ENCODE peak calls at places on chromosomes 5 and 9, in six cellular contexts. U is myocyte; H is IMR-90; R is SHP77; C is CD4-positive, alpha-beta memory T cell; I is NCI-H1694 treated with DMSO at 0.1 percent for 48 hours. L is an unnamed sample.

GRCh38 chr5:158026248-158027031 is 167.5 kb upstream of the CLINT1 start:
- DNase-seq in R (no peak), I (no peak), U (peak), H (no peak), C (no peak), L (peak)

GRCh38 chr5:169347786-169348185 is 46.8 kb upstream of the SLIT3 start:
- DNase-seq in C (no peak), R (no peak), I (no peak), H (no peak), U (no peak), L (no peak)

GRCh38 chr5:147081256-147081872 is 153.5 kb upstream of the STK32A start:
- DNase-seq in I (no peak), H (no peak), R (no peak), U (peak), C (no peak), L (no peak)

GRCh38 chr5:7869474-7870136 is 657 bp downstream of the MTRR start:
- DNase-seq in H (no peak), U (no peak), I (no peak), R (no peak), C (peak), L (no peak)

GRCh38 chr9:33452828-33453271 is 5.5 kb upstream of the AQP3 start:
- DNase-seq in U (peak), C (peak), H (peak), R (peak), I (peak), L (no peak)

GRCh38 chr9:108743901-108744371 is 111.8 kb downstream of the ACTL7B start:
- DNase-seq in R (no peak), C (no peak), U (peak), I (peak), H (no peak), L (no peak)

GRCh38 chr9:94014066-94014654 is 59.0 kb upstream of the BARX1 start:
- DNase-seq in H (peak), I (peak), U (peak), R (peak), C (no peak), L (no peak)

GRCh38 chr5:170701321-170701720 is 82.2 kb upstream of the GABRP start:
- DNase-seq in U (no peak), R (no peak), H (no peak), I (no peak), C (no peak), L (no peak)

GRCh38 chr5:7754997-7755596 is 95.8 kb downstream of the CFAP90 start:
- DNase-seq in C (no peak), U (peak), H (peak), I (peak), R (peak), L (peak)

GRCh38 chr5:142685418-142686209 is at the start of gene FGF1:
- DNase-seq in R (no peak), C (no peak), U (peak), I (no peak), H (no peak), L (no peak)

GRCh38 chr5:93899026-93899600 is 157.7 kb upstream of the POU5F2 start:
- DNase-seq in R (no peak), H (no peak), C (no peak), I (peak), U (no peak), L (no peak)

GRCh38 chr9:37800631-37801286 is at the start of gene DCAF10:
- DNase-seq in U (peak), R (peak), C (peak), I (peak), H (peak), L (peak)

GRCh38 chr9:98047002-98047401 is 9.5 kb upstream of the NANS start:
- DNase-seq in R (no peak), C (no peak), U (no peak), H (no peak), I (no peak), L (no peak)

GRCh38 chr9:107172979-107173347 is 110.1 kb upstream of the RAD23B start:
- DNase-seq in C (no peak), R (no peak), I (no peak), U (no peak), H (no peak), L (no peak)

GRCh38 chr5:173315495-173316352 is 12.5 kb downstream of the STC2 start:
- DNase-seq in C (no peak), U (peak), R (no peak), I (peak), H (peak), L (no peak)

GRCh38 chr5:177973066-177973635 is 22.9 kb downstream of the PROP1 start:
- DNase-seq in H (no peak), I (no peak), U (no peak), C (no peak), R (no peak), L (no peak)

GRCh38 chr5:139401546-139401945 is 2.3 kb downstream of the SPATA24 start:
- DNase-seq in U (no peak), C (no peak), I (no peak), H (no peak), R (no peak), L (peak)

GRCh38 chr5:114822885-114823284 is 346.8 kb downstream of the TRIM36 start:
- DNase-seq in C (no peak), U (no peak), I (no peak), H (no peak), R (no peak), L (no peak)

GRCh38 chr5:167671176-167671575 is 620.3 kb upstream of the WWC1 start:
- DNase-seq in H (peak), U (no peak), C (no peak), I (no peak), R (no peak), L (no peak)

GRCh38 chr5:40618926-40619325 is 60.8 kb upstream of the PTGER4 start:
- DNase-seq in C (no peak), H (no peak), R (no peak), I (no peak), U (no peak), L (no peak)

GRCh38 chr5:8683528-8683927 is 814.6 kb downstream of the MTRR start:
- DNase-seq in H (no peak), I (peak), U (peak), R (peak), C (no peak), L (no peak)

GRCh38 chr5:34751807-34752736 is 86.9 kb upstream of the TTC23L start:
- DNase-seq in R (no peak), I (no peak), H (no peak), U (no peak), C (no peak), L (no peak)

GRCh38 chr5:72210913-72211670 is 103.8 kb downstream of the MAP1B start:
- DNase-seq in H (peak), R (no peak), C (no peak), I (no peak), U (peak), L (no peak)

GRCh38 chr9:128917151-128917849 is 3.5 kb upstream of the PHYHD1 start:
- DNase-seq in R (no peak), H (peak), C (no peak), U (peak), I (no peak), L (peak)

GRCh38 chr5:83964235-83964634 is 243.6 kb upstream of the HAPLN1 start:
- DNase-seq in I (no peak), C (no peak), U (no peak), H (no peak), R (no peak), L (no peak)

GRCh38 chr9:76510041-76510440 is 51.1 kb downstream of the GCNT1 start:
- DNase-seq in C (no peak), I (no peak), U (no peak), R (no peak), H (peak), L (no peak)

GRCh38 chr5:37751227-37751626 is 88.6 kb downstream of the GDNF start:
- DNase-seq in I (no peak), U (no peak), C (no peak), R (no peak), H (peak), L (no peak)

GRCh38 chr5:80744149-80744548 is 89.4 kb upstream of the DHFR start:
- DNase-seq in I (no peak), C (no peak), R (no peak), H (no peak), U (no peak), L (no peak)

GRCh38 chr9:75754090-75754489 is 136.4 kb upstream of the PCSK5 start:
- DNase-seq in I (no peak), R (no peak), H (no peak), U (no peak), C (no peak), L (no peak)